ENCODE peak calls at places on chromosomes 13 and 19, in eight cellular contexts. D is psoas muscle, V is kidney glomerular epithelial cell, C is heart right ventricle, Z is glutamatergic neuron, S is SW 1271, X is fibroblast of mammary gland, B is NCI-H2171. F is an unnamed sample.

GRCh38 chr19:5131031-5131865 is 162.3 kb downstream of the KDM4B start:
- DNase-seq in D (no peak), V (no peak), C (no peak), Z (peak), S (no peak), X (no peak), B (no peak), F (no peak)

GRCh38 chr13:111318396-111318795 is 2.0 kb upstream of the TEX29 start:
- DNase-seq in D (no peak), V (no peak), C (no peak), Z (no peak), S (no peak), X (no peak), B (no peak), F (no peak)

GRCh38 chr13:21344662-21345176 is 114.4 kb downstream of the ZDHHC20 start:
- DNase-seq in D (no peak), V (no peak), C (no peak), Z (no peak), S (no peak), X (no peak), B (no peak), F (no peak)

GRCh38 chr19:20612711-20613316 is 47.2 kb upstream of the ZNF737 start:
- DNase-seq in D (no peak), V (no peak), C (no peak), Z (no peak), S (no peak), X (no peak), B (no peak), F (no peak)

GRCh38 chr13:77325371-77325941 is 1.4 kb downstream of the MYCBP2 start:
- DNase-seq in D (no peak), V (peak), C (no peak), Z (no peak), S (no peak), X (no peak), B (no peak), F (peak)

GRCh38 chr19:12695997-12696365 is 450 bp downstream of the FBXW9 start:
- DNase-seq in D (no peak), V (no peak), C (no peak), Z (no peak), S (no peak), X (no peak), B (no peak), F (no peak)

GRCh38 chr13:113947321-113948033 is 26.4 kb downstream of the C13orf46 start:
- DNase-seq in D (peak), V (peak), C (no peak), Z (no peak), S (no peak), X (peak), B (peak), F (peak)

GRCh38 chr13:63864171-63864902 is 2448.7 kb upstream of the PCDH20 start:
- DNase-seq in D (no peak), V (no peak), C (no peak), Z (no peak), S (no peak), X (peak), B (no peak), F (no peak)

GRCh38 chr13:105346141-105346766 is 1189.2 kb downstream of the EFNB2 start:
- DNase-seq in D (no peak), V (peak), C (no peak), Z (no peak), S (peak), X (peak), B (no peak), F (peak)